ENCODE peak calls at places on chromosomes 16 and 17, in seven cellular contexts. N is endothelial cell of umbilical vein, G is right lobe of liver, V is IMR-90, Y is sigmoid colon, I is body of pancreas, E is K562. M is an unnamed sample.
A peak's percentile ranks its signal among the peaks of the same experiment; 100 is the strongest.

GRCh38 chr16:85296859-85297698 is 184.8 kb upstream of the CIBAR2 start:
- DNase-seq in N (peak; percentile 17), G (peak; percentile 69), V (no peak), Y (no peak), I (peak; percentile 68), E (peak; percentile 85), M (peak; percentile 61)

GRCh38 chr16:51508813-51509212 is 357.7 kb upstream of the SALL1 start:
- DNase-seq in N (no peak), G (no peak), V (peak; percentile 38), Y (no peak), I (no peak), E (no peak), M (no peak)

GRCh38 chr16:68367034-68367433 is 56.2 kb downstream of the PRMT7 start:
- DNase-seq in N (peak; percentile 22), G (no peak), V (peak; percentile 9), Y (no peak), I (no peak), E (peak; percentile 71), M (peak; percentile 56)

GRCh38 chr16:1530349-1530882 is 3.0 kb upstream of the TMEM204 start:
- DNase-seq in N (no peak), G (peak; percentile 13), V (no peak), Y (no peak), I (no peak), E (no peak), M (no peak)

GRCh38 chr16:86538196-86538780 is 16.7 kb downstream of the MTHFSD start:
- DNase-seq in N (no peak), G (no peak), V (no peak), Y (peak; percentile 57), I (no peak), E (no peak), M (no peak)

GRCh38 chr16:68227850-68228553 is 7.9 kb downstream of the ESRP2 start:
- DNase-seq in N (no peak), G (peak; percentile 74), V (no peak), Y (peak; percentile 64), I (peak; percentile 83), E (peak; percentile 11), M (no peak)

GRCh38 chr17:69679839-69680238 is 265.3 kb downstream of the MAP2K6 start:
- DNase-seq in N (no peak), G (no peak), V (no peak), Y (no peak), I (no peak), E (no peak), M (no peak)

GRCh38 chr16:50884066-50884860 is 142.4 kb downstream of the CYLD start:
- DNase-seq in N (no peak), G (peak; percentile 31), V (no peak), Y (no peak), I (no peak), E (peak; percentile 80), M (peak; percentile 38)

GRCh38 chr16:16991711-16992110 is 479.0 kb downstream of the XYLT1 start:
- DNase-seq in N (no peak), G (no peak), V (no peak), Y (no peak), I (no peak), E (no peak), M (no peak)

GRCh38 chr16:81204794-81205680 is 33.5 kb upstream of the BCO1 start:
- DNase-seq in N (peak; percentile 73), G (no peak), V (peak; percentile 64), Y (peak; percentile 76), I (peak; percentile 50), E (peak; percentile 58), M (peak; percentile 53)

GRCh38 chr16:26995522-26995921 is 71.2 kb upstream of the C16orf82 start:
- DNase-seq in N (no peak), G (no peak), V (no peak), Y (no peak), I (no peak), E (no peak), M (no peak)

GRCh38 chr17:60747069-60747808 is 69.6 kb downstream of the BCAS3 start:
- DNase-seq in N (no peak), G (no peak), V (no peak), Y (no peak), I (no peak), E (no peak), M (no peak)

GRCh38 chr16:88639231-88640038 is 1.1 kb downstream of the IL17C start:
- DNase-seq in N (no peak), G (no peak), V (no peak), Y (no peak), I (peak; percentile 40), E (peak; percentile 60), M (no peak)

GRCh38 chr17:43636446-43636845 is 25.3 kb downstream of the MEOX1 start:
- DNase-seq in N (no peak), G (no peak), V (no peak), Y (no peak), I (no peak), E (no peak), M (no peak)

GRCh38 chr17:67990909-67991308 is 5.4 kb downstream of the C17orf58 start:
- DNase-seq in N (no peak), G (no peak), V (no peak), Y (no peak), I (no peak), E (no peak), M (no peak)

GRCh38 chr17:16040710-16041251 is 41.2 kb downstream of the TTC19 start:
- DNase-seq in N (peak; percentile 12), G (peak; percentile 53), V (peak; percentile 87), Y (no peak), I (peak; percentile 71), E (no peak), M (no peak)

GRCh38 chr16:52257534-52257933 is 289.4 kb downstream of the TOX3 start:
- DNase-seq in N (no peak), G (no peak), V (no peak), Y (no peak), I (no peak), E (no peak), M (peak; percentile 4)

GRCh38 chr17:48547839-48548686 is 3.2 kb upstream of the HOXB2 start:
- DNase-seq in N (peak; percentile 73), G (no peak), V (peak; percentile 88), Y (peak; percentile 81), I (no peak), E (peak; percentile 67), M (peak; percentile 79)

DNA sequence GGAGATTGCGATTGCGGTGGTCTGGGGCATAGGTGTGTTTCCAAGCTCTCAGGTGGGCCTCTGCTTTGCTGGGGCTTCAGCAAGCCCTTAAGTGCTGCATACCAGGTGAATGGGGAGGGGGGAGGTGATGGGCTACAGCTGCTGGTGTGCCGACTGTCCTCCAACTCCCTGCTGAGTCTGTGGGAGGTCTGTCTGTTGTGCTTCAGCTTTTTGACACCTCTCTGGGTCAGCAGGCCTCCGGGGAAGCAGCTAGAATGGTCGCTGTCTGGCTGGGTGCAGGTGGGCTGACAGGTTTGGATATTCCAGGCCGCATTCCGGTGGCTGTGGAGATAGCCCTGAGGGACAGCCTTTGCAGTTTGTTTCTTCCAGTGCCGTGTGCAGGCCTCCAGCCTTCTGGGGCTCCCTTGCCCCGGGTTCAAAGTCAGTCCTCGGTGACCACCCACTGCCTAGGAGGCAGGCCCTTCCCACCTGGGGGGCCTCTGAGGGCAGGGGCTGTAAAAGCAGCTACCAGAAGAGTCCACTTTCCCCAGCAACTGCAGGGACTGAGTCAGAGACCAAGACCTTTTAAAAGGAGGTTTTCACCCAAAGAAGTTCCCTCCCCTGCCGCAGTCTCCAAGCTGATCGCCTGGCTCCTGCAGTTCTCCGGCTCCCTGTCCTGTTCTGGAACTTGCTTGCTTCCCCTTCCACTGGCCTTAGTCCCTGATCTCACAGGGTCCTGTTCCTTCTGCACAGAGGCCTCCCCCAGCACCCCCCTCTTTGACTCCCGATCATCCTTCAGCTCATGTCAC is 2.0 kb upstream of the TTYH2 start:
- DNase-seq in N (no peak), G (no peak), V (no peak), Y (no peak), I (no peak), E (no peak), M (no peak)
- TF ChIP-seq POLR2A in N (peak; percentile 41), G (no peak), V (peak; percentile 14), Y (no peak), I (no peak), E (peak; percentile 68), M (no peak)

GRCh38 chr17:38709104-38709820 is 4.2 kb downstream of the MLLT6 start:
- DNase-seq in N (no peak), G (no peak), V (no peak), Y (no peak), I (no peak), E (no peak), M (no peak)

GRCh38 chr17:38706625-38707298 is 1.7 kb downstream of the MLLT6 start:
- DNase-seq in N (no peak), G (no peak), V (no peak), Y (no peak), I (no peak), E (no peak), M (peak; percentile 25)

GRCh38 chr17:38705803-38706624 is 941 bp downstream of the MLLT6 start:
- DNase-seq in N (peak; percentile 27), G (no peak), V (no peak), Y (peak; percentile 87), I (peak; percentile 56), E (peak; percentile 85), M (no peak)

GRCh38 chr17:38709864-38710602 is 5.0 kb downstream of the MLLT6 start:
- DNase-seq in N (no peak), G (no peak), V (no peak), Y (no peak), I (no peak), E (no peak), M (no peak)

GRCh38 chr17:38707678-38708351 is 2.7 kb downstream of the MLLT6 start:
- DNase-seq in N (no peak), G (no peak), V (no peak), Y (no peak), I (no peak), E (no peak), M (no peak)
- TF ChIP-seq POLR2A in N (no peak), G (no peak), V (no peak), Y (no peak), I (no peak), E (no peak), M (no peak)

GRCh38 chr16:15672514-15673167 is 22.6 kb downstream of the NDE1 start:
- DNase-seq in N (peak; percentile 99), G (peak; percentile 88), V (peak; percentile 96), Y (peak; percentile 98), I (peak; percentile 32), E (no peak), M (peak; percentile 17)
- TF ChIP-seq POLR2A in N (peak; percentile 77), G (peak; percentile 77), V (no peak), Y (no peak), I (no peak), E (no peak), M (no peak)

DNA sequence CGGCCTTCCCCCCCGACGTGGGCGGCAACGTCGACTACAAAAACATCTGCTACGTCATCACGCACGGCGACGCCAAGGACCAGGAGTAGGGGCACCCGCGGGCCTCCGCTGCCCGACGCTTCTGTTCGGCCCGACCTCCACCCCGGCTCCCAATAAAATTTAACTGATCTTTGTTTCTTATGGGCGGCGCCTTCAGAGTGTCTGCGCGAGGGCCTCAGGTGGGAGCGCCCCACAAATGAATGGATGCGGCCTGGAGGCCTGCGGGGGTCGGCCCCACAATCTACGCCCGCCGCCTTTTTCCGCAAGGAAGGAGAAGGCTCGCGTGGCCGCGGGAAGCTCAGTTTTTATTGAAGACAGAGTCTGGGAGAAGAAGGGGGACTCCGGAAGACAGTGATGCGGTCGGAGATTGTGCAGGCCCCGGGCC is 3.2 kb downstream of the MYL11 start:
- DNase-seq in N (peak; percentile 92), G (peak; percentile 87), V (peak; percentile 85), Y (peak; percentile 98), I (peak; percentile 83), E (no peak), M (peak; percentile 94)
- TF ChIP-seq POLR2A in N (peak; percentile 53), G (no peak), V (peak; percentile 85), Y (peak; percentile 82), I (peak; percentile 6), E (peak; percentile 81), M (peak; percentile 65)

M was measured in erythroblast.